ENCODE peak calls at places on chromosomes 6 and 20, in seven cellular contexts. E is GM12865, A is heart left ventricle, B is SK-N-SH, F is cardiac muscle cell, Z is HFF-Myc, R is upper lobe of right lung. T is an unnamed sample.

GRCh38 chr6:19691465-19692167 is 145.6 kb upstream of the ID4 start:
- DNase-seq in E (no peak), A (no peak), B (peak), F (peak), Z (no peak), R (no peak), T (no peak)

GRCh38 chr6:74268821-74269600 is 573.0 kb downstream of the CD109 start:
- DNase-seq in E (no peak), A (no peak), B (no peak), F (no peak), Z (no peak), R (no peak), T (no peak)

GRCh38 chr20:63520939-63521601 is 505 bp downstream of the PPDPF start:
- DNase-seq in E (peak), A (peak), B (peak), F (peak), Z (no peak), R (peak), T (peak)

GRCh38 chr6:44151348-44152108 is 7.1 kb upstream of the CAPN11 start:
- DNase-seq in E (peak), A (peak), B (peak), F (peak), Z (no peak), R (peak), T (peak)

GRCh38 chr6:104404377-104404776 is 455.3 kb downstream of the HACE1 start:
- DNase-seq in E (peak), A (no peak), B (peak), F (no peak), Z (no peak), R (no peak), T (no peak)

GRCh38 chr20:63819224-63819917 is 11.7 kb downstream of the ZBTB46 start:
- DNase-seq in E (no peak), A (no peak), B (no peak), F (peak), Z (no peak), R (no peak), T (peak)

GRCh38 chr6:119310486-119311036 is 39.0 kb downstream of the MAN1A1 start:
- DNase-seq in E (no peak), A (no peak), B (no peak), F (peak), Z (no peak), R (no peak), T (no peak)

GRCh38 chr6:143410859-143411270 is 39.6 kb downstream of the ADAT2 start:
- DNase-seq in E (no peak), A (no peak), B (no peak), F (peak), Z (no peak), R (no peak), T (peak)

GRCh38 chr20:51687071-51687470 is 81.1 kb downstream of the ATP9A start:
- DNase-seq in E (no peak), A (no peak), B (no peak), F (peak), Z (no peak), R (no peak), T (peak)

GRCh38 chr6:140437619-140438345 is 1063.3 kb upstream of the CITED2 start:
- DNase-seq in E (peak), A (no peak), B (no peak), F (no peak), Z (no peak), R (no peak), T (no peak)

GRCh38 chr20:2698912-2699311 is 6.3 kb downstream of the EBF4 start:
- DNase-seq in E (no peak), A (no peak), B (no peak), F (no peak), Z (no peak), R (no peak), T (peak)

DNA sequence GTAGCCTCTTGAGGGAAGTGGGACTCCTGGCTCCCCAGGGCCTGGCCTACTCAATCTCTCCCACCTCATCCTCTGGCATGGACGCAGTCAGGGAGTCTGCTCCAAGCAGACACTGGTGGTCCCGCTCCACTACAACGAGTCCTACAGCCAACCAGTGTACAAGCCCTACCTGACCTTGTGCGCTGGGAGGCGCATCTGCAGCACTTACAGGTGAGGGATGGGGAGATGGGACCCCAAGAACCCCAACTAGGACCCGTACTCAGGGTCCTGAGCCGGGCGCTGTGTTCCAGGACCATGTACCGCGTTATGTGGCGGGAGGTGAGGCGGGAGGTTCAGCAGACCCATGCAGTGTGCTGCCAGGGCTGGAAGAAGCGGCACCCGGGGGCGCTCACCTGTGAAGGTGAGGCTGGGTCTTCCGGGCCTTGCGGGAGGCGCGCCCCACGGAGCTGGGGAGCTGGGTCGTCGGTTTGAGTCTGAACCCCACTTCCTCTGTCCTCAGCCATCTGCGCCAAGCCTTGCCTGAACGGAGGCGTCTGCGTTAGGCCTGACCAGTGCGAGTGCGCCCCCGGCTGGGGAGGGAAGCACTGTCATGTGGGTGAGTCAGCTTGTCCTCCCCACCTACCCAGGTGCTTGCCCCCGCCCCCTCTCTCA is 2.1 kb downstream of the EGFL8 start:
- DNase-seq in E (no peak), A (no peak), B (no peak), F (no peak), Z (no peak), R (no peak), T (peak)
- TF ChIP-seq CTCF in E (no peak), A (no peak), B (no peak), F (peak), Z (peak), R (no peak), T (no peak)

DNA sequence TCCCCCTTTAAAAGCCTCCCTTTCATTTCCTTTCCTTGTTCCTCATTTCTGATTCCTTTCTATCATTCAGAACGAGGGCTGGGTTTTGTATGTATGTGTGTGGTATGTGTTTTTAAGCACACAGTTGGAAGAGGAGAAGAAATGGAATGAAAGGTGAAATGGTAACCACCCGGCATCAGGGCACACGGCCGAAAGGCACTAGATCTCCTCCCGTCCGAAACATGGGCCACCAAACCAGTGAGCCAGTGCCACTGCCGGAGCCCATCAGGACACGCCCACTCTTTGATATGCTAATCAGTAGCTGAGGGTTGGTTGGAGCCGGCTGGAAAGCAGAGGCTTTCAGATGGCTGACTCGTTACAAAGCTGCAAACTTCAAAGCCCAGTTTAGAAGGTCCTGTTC is 228.6 kb upstream of the JARID2 start:
- DNase-seq in E (peak), A (peak), B (no peak), F (peak), Z (no peak), R (no peak), T (no peak)
- H3K4me3 ChIP-seq in E (no peak), A (peak), B (no peak), F (no peak), Z (no peak), R (no peak), T (no peak)

GRCh38 chr6:46411798-46412197 is 79.5 kb downstream of the RCAN2 start:
- DNase-seq in E (no peak), A (no peak), B (no peak), F (no peak), Z (no peak), R (no peak), T (no peak)

GRCh38 chr6:46407785-46408530 is 83.3 kb downstream of the RCAN2 start:
- DNase-seq in E (no peak), A (no peak), B (no peak), F (no peak), Z (no peak), R (no peak), T (no peak)

GRCh38 chr6:46410330-46410953 is 80.8 kb downstream of the RCAN2 start:
- DNase-seq in E (peak), A (no peak), B (peak), F (peak), Z (no peak), R (no peak), T (no peak)

GRCh38 chr6:46414398-46414797 is 76.9 kb downstream of the RCAN2 start:
- DNase-seq in E (no peak), A (no peak), B (no peak), F (no peak), Z (no peak), R (no peak), T (no peak)

GRCh38 chr6:46412662-46413061 is 78.6 kb downstream of the RCAN2 start:
- DNase-seq in E (no peak), A (no peak), B (no peak), F (no peak), Z (no peak), R (no peak), T (no peak)
- TF ChIP-seq CTCF in E (no peak), A (no peak), B (no peak), F (no peak), Z (no peak), R (no peak), T (no peak)

GRCh38 chr20:9506337-9506821 is 8.0 kb upstream of the LAMP5 start:
- DNase-seq in E (no peak), A (no peak), B (no peak), F (no peak), Z (no peak), R (no peak), T (peak)

GRCh38 chr20:9508696-9509178 is 5.7 kb upstream of the LAMP5 start:
- DNase-seq in E (no peak), A (no peak), B (no peak), F (no peak), Z (no peak), R (no peak), T (no peak)

GRCh38 chr20:9507544-9508239 is 6.7 kb upstream of the LAMP5 start:
- DNase-seq in E (no peak), A (no peak), B (peak), F (no peak), Z (no peak), R (no peak), T (peak)

GRCh38 chr20:9508240-9508661 is 6.1 kb upstream of the LAMP5 start:
- DNase-seq in E (no peak), A (no peak), B (no peak), F (no peak), Z (no peak), R (no peak), T (no peak)

GRCh38 chr20:9506964-9507369 is 7.4 kb upstream of the LAMP5 start:
- DNase-seq in E (no peak), A (no peak), B (peak), F (no peak), Z (no peak), R (no peak), T (peak)
- H3K4me3 ChIP-seq in E (no peak), A (peak), B (no peak), F (no peak), Z (no peak), R (no peak), T (peak)

GRCh38 chr6:303948-304558 is 11.8 kb downstream of the DUSP22 start:
- DNase-seq in E (peak), A (no peak), B (no peak), F (no peak), Z (no peak), R (peak), T (no peak)
- TF ChIP-seq CTCF in E (peak), A (no peak), B (peak), F (no peak), Z (no peak), R (no peak), T (no peak)

DNA sequence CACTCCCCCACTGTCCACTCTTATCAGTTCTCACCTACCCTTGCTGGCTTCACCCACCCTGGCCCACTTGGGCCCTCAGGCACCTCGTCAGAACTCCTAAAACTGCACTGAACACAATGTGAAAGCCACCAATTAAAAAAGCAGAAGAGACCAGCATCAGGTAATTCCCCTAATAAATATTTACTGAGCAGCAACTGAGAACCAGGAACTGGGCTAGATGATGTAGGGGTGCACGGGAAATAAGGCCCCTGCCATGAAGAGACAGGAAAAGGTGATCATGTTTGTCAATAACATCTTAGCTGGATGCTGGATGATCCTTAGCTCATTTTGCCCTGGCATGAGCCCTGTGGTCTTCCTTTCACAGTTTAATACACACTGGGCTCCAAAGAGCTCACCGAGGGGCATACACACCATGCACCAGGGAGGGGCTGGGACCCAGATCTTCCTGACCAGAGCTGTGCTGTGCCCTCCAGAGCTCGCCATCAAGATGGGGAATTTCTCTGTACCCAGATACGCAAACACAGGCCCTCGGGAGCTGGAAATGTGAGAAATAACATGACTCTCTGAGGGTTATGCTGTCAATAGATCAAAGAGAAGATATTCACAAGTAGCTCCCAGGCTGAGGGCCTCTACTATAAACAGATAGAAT is 113.6 kb upstream of the SLC22A16 start:
- DNase-seq in E (peak), A (no peak), B (no peak), F (no peak), Z (no peak), R (no peak), T (no peak)
- H3K4me3 ChIP-seq in E (no peak), A (no peak), B (no peak), F (no peak), Z (no peak), R (no peak), T (no peak)

GRCh38 chr20:10051185-10051584 is 16.4 kb downstream of the ANKEF1 start:
- DNase-seq in E (no peak), A (no peak), B (no peak), F (no peak), Z (no peak), R (no peak), T (no peak)

DNA sequence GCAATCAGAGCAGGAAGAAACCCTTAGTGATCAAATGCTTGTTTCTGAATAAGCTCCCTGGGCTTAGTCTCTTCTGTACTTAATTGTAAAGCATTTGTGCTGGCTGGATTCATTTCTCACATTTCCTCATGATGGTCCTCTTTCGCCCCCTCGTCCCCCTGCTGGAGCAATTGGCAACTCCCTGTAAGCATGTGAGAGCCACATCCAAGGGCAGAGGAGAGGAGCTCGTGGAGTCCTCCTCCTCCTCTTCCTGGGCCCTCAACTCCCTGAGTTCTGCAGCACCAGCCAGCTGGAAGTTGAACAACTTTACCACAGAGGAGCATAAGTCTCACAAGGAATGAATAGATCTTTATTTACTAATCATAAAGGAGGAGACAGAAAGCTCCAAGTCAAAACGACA is 12.6 kb downstream of the ANKEF1 start:
- DNase-seq in E (no peak), A (no peak), B (peak), F (peak), Z (no peak), R (no peak), T (no peak)
- TF ChIP-seq CTCF in E (peak), A (no peak), B (peak), F (peak), Z (peak), R (no peak), T (peak)

DNA sequence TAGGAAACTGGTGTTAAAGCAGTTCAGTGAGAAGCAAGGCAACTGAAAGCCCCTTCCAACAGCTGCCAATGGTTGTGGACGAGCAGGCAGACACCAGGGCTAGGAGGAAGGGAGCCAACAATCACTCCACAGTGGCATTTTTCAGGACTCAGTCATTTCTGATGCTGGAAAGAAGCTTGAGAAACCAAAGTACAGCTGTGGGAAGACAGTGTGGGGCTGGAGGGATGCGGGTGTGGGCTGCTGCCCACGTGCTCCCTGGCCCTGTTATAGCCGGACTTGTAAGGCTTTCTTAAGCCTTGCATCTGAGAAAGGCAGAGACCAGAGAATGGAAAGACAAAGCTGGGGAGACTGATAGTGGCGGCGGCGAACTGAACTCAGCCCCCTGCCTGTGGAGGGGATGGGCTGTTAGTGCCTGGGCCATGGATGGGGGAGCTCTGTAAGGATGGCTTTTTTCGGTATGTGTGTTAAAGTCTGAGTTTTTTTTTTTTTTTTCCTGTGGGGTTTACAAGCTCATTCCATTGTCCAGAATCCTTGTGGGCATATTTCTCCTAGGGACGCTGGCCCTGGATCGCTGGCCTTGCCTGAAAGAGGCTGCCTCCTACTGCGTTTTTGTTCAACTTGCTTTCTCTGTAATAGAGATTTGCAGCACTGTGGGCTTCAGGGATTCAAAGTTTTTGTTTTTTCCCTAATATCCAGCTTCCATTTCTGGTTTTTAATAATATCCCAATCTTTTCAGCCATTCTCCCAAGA is 91.7 kb downstream of the GJA10 start:
- DNase-seq in E (no peak), A (peak), B (peak), F (peak), Z (peak), R (no peak), T (peak)
- H3K4me3 ChIP-seq in E (no peak), A (no peak), B (no peak), F (no peak), Z (no peak), R (no peak), T (peak)

GRCh38 chr20:57573893-57574292 is 13.0 kb downstream of the PCK1 start:
- DNase-seq in E (no peak), A (no peak), B (no peak), F (no peak), Z (no peak), R (no peak), T (peak)
- TF ChIP-seq CTCF in E (peak), A (no peak), B (peak), F (no peak), Z (peak), R (peak), T (peak)